ENCODE peak calls at places on chromosome 15, in nine cellular contexts. V is AG08395; K is skeletal muscle cell; M is stimulated activated CD8-positive, alpha-beta memory T cell treated with anti-CD3 and anti-CD28 coated beads, Interleukin-15, amount 100 ng/mL, for 1 hour; A is upper lobe of right lung; I is posterior vena cava; C is activated T-cell treated with anti-CD3 and anti-CD28 coated beads for 24 hours; Q is adrenal gland; R is activated CD4-positive, alpha-beta T cell treated with anti-CD3 and anti-CD28 coated beads for 4 hours. G is an unnamed sample.

GRCh38 chr15:82231233-82231632 is 31.3 kb downstream of the EFL1 start:
- DNase-seq in A (no peak), M (no peak), K (no peak), I (no peak), V (no peak), Q (no peak), C (no peak), R (no peak), G (no peak)

GRCh38 chr15:40693904-40694705 is 869 bp upstream of the RAD51 start:
- DNase-seq in Q (no peak), A (no peak), M (no peak), K (no peak), V (no peak), C (no peak), R (no peak), I (no peak), G (no peak)

GRCh38 chr15:62419206-62419605 is 254.1 kb upstream of the C2CD4B start:
- DNase-seq in V (no peak), R (no peak), Q (no peak), K (no peak), I (no peak), A (no peak), M (no peak), C (no peak), G (no peak)

GRCh38 chr15:29102911-29103824 is 166.5 kb downstream of the NSMCE3 start:
- DNase-seq in R (no peak), Q (no peak), A (no peak), C (no peak), M (no peak), K (no peak), I (no peak), V (peak; percentile 66), G (no peak)

GRCh38 chr15:86044981-86045380 is 34.7 kb upstream of the AGBL1 start:
- DNase-seq in A (no peak), C (no peak), Q (no peak), R (no peak), M (no peak), I (no peak), V (no peak), K (no peak), G (no peak)

GRCh38 chr15:99441871-99442267 is 123.9 kb upstream of the MEF2A start:
- DNase-seq in I (no peak), V (no peak), M (no peak), R (no peak), K (no peak), A (no peak), C (no peak), Q (no peak), G (no peak)

GRCh38 chr15:36323607-36324006 is 255.8 kb upstream of the CDIN1 start:
- DNase-seq in R (no peak), A (no peak), Q (no peak), C (no peak), I (no peak), M (no peak), K (no peak), V (no peak), G (no peak)

GRCh38 chr15:80095511-80095910 is 36.0 kb downstream of the ZFAND6 start:
- DNase-seq in V (no peak), R (no peak), Q (no peak), A (no peak), M (no peak), I (no peak), C (no peak), K (no peak), G (no peak)

GRCh38 chr15:92226020-92226612 is 167.6 kb upstream of the ST8SIA2 start:
- DNase-seq in I (no peak), Q (peak; percentile 27), K (no peak), R (no peak), C (no peak), V (peak; percentile 34), M (no peak), A (no peak), G (no peak)